ENCODE peak calls at places on chromosomes 13 and 19, in nine cellular contexts. One of them, this sample, is unnamed.
A peak's percentile ranks its signal among the peaks of the same experiment; 100 is the strongest.

GRCh38 chr13:65445340-65445739 is 1784.8 kb downstream of the PCDH9 start:
- DNase-seq in GM23338: no peak
- DNase-seq in aorta: no peak
- DNase-seq in endodermal cell: no peak
- DNase-seq in Peyer's patch: no peak
- DNase-seq in brain microvascular endothelial cell: no peak
- DNase-seq in HL-60: no peak
- DNase-seq in ascending aorta: no peak
- DNase-seq in tibial artery: no peak
- DNase-seq in this sample: no peak

GRCh38 chr13:40313269-40314200 is 352.9 kb downstream of the FOXO1 start:
- DNase-seq in GM23338: no peak
- DNase-seq in aorta: no peak
- DNase-seq in endodermal cell: no peak
- DNase-seq in Peyer's patch: no peak
- DNase-seq in brain microvascular endothelial cell: no peak
- DNase-seq in HL-60: no peak
- DNase-seq in ascending aorta: no peak
- DNase-seq in tibial artery: no peak
- DNase-seq in this sample: peak; percentile 86

GRCh38 chr13:86757236-86757978 is 913.8 kb upstream of the SLITRK5 start:
- DNase-seq in GM23338: peak; percentile 52
- DNase-seq in aorta: no peak
- DNase-seq in endodermal cell: peak; percentile 72
- DNase-seq in Peyer's patch: no peak
- DNase-seq in brain microvascular endothelial cell: no peak
- DNase-seq in HL-60: no peak
- DNase-seq in ascending aorta: no peak
- DNase-seq in tibial artery: no peak
- DNase-seq in this sample: no peak

GRCh38 chr19:39223703-39224279 is 19.7 kb upstream of the SYCN start:
- DNase-seq in GM23338: peak; percentile 89
- DNase-seq in aorta: no peak
- DNase-seq in endodermal cell: peak; percentile 87
- DNase-seq in Peyer's patch: no peak
- DNase-seq in brain microvascular endothelial cell: peak; percentile 25
- DNase-seq in HL-60: no peak
- DNase-seq in ascending aorta: no peak
- DNase-seq in tibial artery: no peak
- DNase-seq in this sample: no peak

GRCh38 chr19:13036366-13036976 is 41.2 kb downstream of the NFIX start:
- DNase-seq in GM23338: no peak
- DNase-seq in aorta: peak; percentile 76
- DNase-seq in endodermal cell: peak; percentile 58
- DNase-seq in Peyer's patch: peak; percentile 88
- DNase-seq in brain microvascular endothelial cell: peak; percentile 56
- DNase-seq in HL-60: no peak
- DNase-seq in ascending aorta: peak; percentile 95
- DNase-seq in tibial artery: peak; percentile 92
- DNase-seq in this sample: no peak

GRCh38 chr19:18208098-18208951 is 4.5 kb upstream of the RAB3A start:
- DNase-seq in GM23338: peak; percentile 80
- DNase-seq in aorta: peak; percentile 70
- DNase-seq in endodermal cell: peak; percentile 87
- DNase-seq in Peyer's patch: peak; percentile 66
- DNase-seq in brain microvascular endothelial cell: peak; percentile 90
- DNase-seq in HL-60: peak; percentile 36
- DNase-seq in ascending aorta: no peak
- DNase-seq in tibial artery: no peak
- DNase-seq in this sample: no peak

GRCh38 chr13:52001120-52001731 is 10.0 kb downstream of the ATP7B start:
- DNase-seq in GM23338: peak; percentile 82
- DNase-seq in aorta: no peak
- DNase-seq in endodermal cell: peak; percentile 44
- DNase-seq in Peyer's patch: no peak
- DNase-seq in brain microvascular endothelial cell: no peak
- DNase-seq in HL-60: peak; percentile 22
- DNase-seq in ascending aorta: no peak
- DNase-seq in tibial artery: no peak
- DNase-seq in this sample: no peak

GRCh38 chr19:45355402-45355801 is 14.9 kb downstream of the KLC3 start:
- DNase-seq in GM23338: no peak
- DNase-seq in aorta: no peak
- DNase-seq in endodermal cell: no peak
- DNase-seq in Peyer's patch: no peak
- DNase-seq in brain microvascular endothelial cell: no peak
- DNase-seq in HL-60: no peak
- DNase-seq in ascending aorta: no peak
- DNase-seq in tibial artery: no peak
- DNase-seq in this sample: no peak

GRCh38 chr19:40690050-40690698 is at the start of gene NUMBL:
- DNase-seq in GM23338: no peak
- DNase-seq in aorta: no peak
- DNase-seq in endodermal cell: no peak
- DNase-seq in Peyer's patch: no peak
- DNase-seq in brain microvascular endothelial cell: no peak
- DNase-seq in HL-60: no peak
- DNase-seq in ascending aorta: no peak
- DNase-seq in tibial artery: no peak
- DNase-seq in this sample: no peak

GRCh38 chr19:4130635-4131438 is 6.9 kb upstream of the MAP2K2 start:
- DNase-seq in GM23338: no peak
- DNase-seq in aorta: no peak
- DNase-seq in endodermal cell: no peak
- DNase-seq in Peyer's patch: peak; percentile 77
- DNase-seq in brain microvascular endothelial cell: peak; percentile 80
- DNase-seq in HL-60: no peak
- DNase-seq in ascending aorta: no peak
- DNase-seq in tibial artery: no peak
- DNase-seq in this sample: no peak

GRCh38 chr13:79393564-79394249 is 12.3 kb downstream of the RBM26 start:
- DNase-seq in GM23338: no peak
- DNase-seq in aorta: peak; percentile 43
- DNase-seq in endodermal cell: peak; percentile 48
- DNase-seq in Peyer's patch: no peak
- DNase-seq in brain microvascular endothelial cell: peak; percentile 45
- DNase-seq in HL-60: peak; percentile 87
- DNase-seq in ascending aorta: no peak
- DNase-seq in tibial artery: no peak
- DNase-seq in this sample: no peak

GRCh38 chr13:24038846-24039330 is 121.6 kb upstream of the SPATA13 start:
- DNase-seq in GM23338: no peak
- DNase-seq in aorta: no peak
- DNase-seq in endodermal cell: no peak
- DNase-seq in Peyer's patch: no peak
- DNase-seq in brain microvascular endothelial cell: no peak
- DNase-seq in HL-60: no peak
- DNase-seq in ascending aorta: no peak
- DNase-seq in tibial artery: no peak
- DNase-seq in this sample: no peak

GRCh38 chr19:38815059-38816001 is 2.6 kb upstream of the LGALS4 start:
- DNase-seq in GM23338: peak; percentile 44
- DNase-seq in aorta: no peak
- DNase-seq in endodermal cell: peak; percentile 65
- DNase-seq in Peyer's patch: peak; percentile 80
- DNase-seq in brain microvascular endothelial cell: no peak
- DNase-seq in HL-60: no peak
- DNase-seq in ascending aorta: no peak
- DNase-seq in tibial artery: no peak
- DNase-seq in this sample: no peak

GRCh38 chr13:75416327-75417005 is 65.5 kb downstream of the TBC1D4 start:
- DNase-seq in GM23338: peak; percentile 40
- DNase-seq in aorta: no peak
- DNase-seq in endodermal cell: peak; percentile 55
- DNase-seq in Peyer's patch: no peak
- DNase-seq in brain microvascular endothelial cell: no peak
- DNase-seq in HL-60: no peak
- DNase-seq in ascending aorta: no peak
- DNase-seq in tibial artery: no peak
- DNase-seq in this sample: no peak

GRCh38 chr13:96003304-96003703 is 49.9 kb downstream of the UGGT2 start:
- DNase-seq in GM23338: peak; percentile 53
- DNase-seq in aorta: no peak
- DNase-seq in endodermal cell: peak; percentile 39
- DNase-seq in Peyer's patch: no peak
- DNase-seq in brain microvascular endothelial cell: no peak
- DNase-seq in HL-60: no peak
- DNase-seq in ascending aorta: no peak
- DNase-seq in tibial artery: no peak
- DNase-seq in this sample: no peak

GRCh38 chr13:30905932-30906383 is at the start of gene MEDAG:
- DNase-seq in GM23338: no peak
- DNase-seq in aorta: peak; percentile 92
- DNase-seq in endodermal cell: no peak
- DNase-seq in Peyer's patch: no peak
- DNase-seq in brain microvascular endothelial cell: peak; percentile 82
- DNase-seq in HL-60: no peak
- DNase-seq in ascending aorta: peak; percentile 96
- DNase-seq in tibial artery: peak; percentile 95
- DNase-seq in this sample: peak; percentile 95

GRCh38 chr13:99972190-99972731 is 694 bp upstream of the ZIC5 start:
- DNase-seq in GM23338: peak; percentile 60
- DNase-seq in aorta: no peak
- DNase-seq in endodermal cell: peak; percentile 70
- DNase-seq in Peyer's patch: no peak
- DNase-seq in brain microvascular endothelial cell: no peak
- DNase-seq in HL-60: no peak
- DNase-seq in ascending aorta: no peak
- DNase-seq in tibial artery: no peak
- DNase-seq in this sample: no peak

DNA sequence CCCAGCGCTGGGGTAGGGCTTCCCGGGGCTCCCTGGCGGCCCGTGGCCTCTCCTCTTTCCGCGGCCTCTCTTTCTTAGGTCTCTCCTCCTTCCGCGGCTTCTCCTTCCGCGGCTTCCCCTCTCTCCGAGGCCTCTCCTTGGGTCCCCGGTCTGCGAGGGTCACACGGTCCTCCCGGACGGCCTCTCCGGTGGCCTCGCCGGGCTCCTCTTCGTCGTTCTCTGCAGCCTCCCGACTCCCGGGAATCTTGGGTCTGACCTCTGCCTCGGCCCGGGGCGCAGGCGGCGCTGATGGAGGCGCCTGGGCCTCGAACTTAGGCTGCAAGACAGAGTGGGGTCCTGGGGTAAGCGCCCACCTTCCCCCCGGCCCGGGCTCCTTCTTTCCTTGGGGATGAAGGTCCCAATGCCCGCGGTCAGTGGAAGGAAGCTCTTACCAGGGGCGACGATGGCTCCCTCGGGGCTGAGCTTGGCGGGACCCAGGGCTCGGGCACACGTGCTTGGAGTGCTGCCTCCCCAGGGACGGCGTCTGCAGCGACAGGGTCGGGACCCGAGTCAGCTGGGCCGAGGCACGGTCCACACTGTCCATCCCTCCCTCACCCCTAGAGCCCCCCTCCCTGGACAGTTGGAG is 3.5 kb downstream of the AMH start:
- DNase-seq in GM23338: peak; percentile 58
- DNase-seq in aorta: no peak
- DNase-seq in endodermal cell: no peak
- DNase-seq in Peyer's patch: no peak
- DNase-seq in brain microvascular endothelial cell: no peak
- DNase-seq in HL-60: no peak
- DNase-seq in ascending aorta: no peak
- DNase-seq in tibial artery: no peak
- DNase-seq in this sample: no peak
- H3K4me3 ChIP-seq in GM23338: peak overlapping the region; percentile 69
- H3K4me3 ChIP-seq in aorta: no peak overlapping the region
- H3K4me3 ChIP-seq in endodermal cell: peak overlapping the region; percentile 73
- H3K4me3 ChIP-seq in Peyer's patch: peak overlapping the region; percentile 38
- H3K4me3 ChIP-seq in brain microvascular endothelial cell: no peak overlapping the region
- H3K4me3 ChIP-seq in HL-60: no peak overlapping the region
- H3K4me3 ChIP-seq in ascending aorta: peak overlapping the region; percentile 33
- H3K4me3 ChIP-seq in tibial artery: peak overlapping the region; percentile 12
- H3K4me3 ChIP-seq in this sample: peak overlapping the region; percentile 24

GRCh38 chr19:41864374-41864773 is 4.3 kb downstream of the RPS19 start:
- DNase-seq in GM23338: no peak
- DNase-seq in aorta: no peak
- DNase-seq in endodermal cell: no peak
- DNase-seq in Peyer's patch: no peak
- DNase-seq in brain microvascular endothelial cell: no peak
- DNase-seq in HL-60: no peak
- DNase-seq in ascending aorta: no peak
- DNase-seq in tibial artery: no peak
- DNase-seq in this sample: no peak

GRCh38 chr19:41868989-41869300 is 8.1 kb upstream of the CD79A start:
- DNase-seq in GM23338: no peak
- DNase-seq in aorta: no peak
- DNase-seq in endodermal cell: no peak
- DNase-seq in Peyer's patch: no peak
- DNase-seq in brain microvascular endothelial cell: no peak
- DNase-seq in HL-60: no peak
- DNase-seq in ascending aorta: no peak
- DNase-seq in tibial artery: no peak
- DNase-seq in this sample: no peak

GRCh38 chr19:41868120-41868988 is 8.3 kb downstream of the RPS19 start:
- DNase-seq in GM23338: no peak
- DNase-seq in aorta: no peak
- DNase-seq in endodermal cell: peak; percentile 59
- DNase-seq in Peyer's patch: no peak
- DNase-seq in brain microvascular endothelial cell: no peak
- DNase-seq in HL-60: no peak
- DNase-seq in ascending aorta: no peak
- DNase-seq in tibial artery: no peak
- DNase-seq in this sample: no peak

GRCh38 chr19:41863209-41863931 is 3.3 kb downstream of the RPS19 start:
- DNase-seq in GM23338: no peak
- DNase-seq in aorta: peak; percentile 68
- DNase-seq in endodermal cell: no peak
- DNase-seq in Peyer's patch: no peak
- DNase-seq in brain microvascular endothelial cell: no peak
- DNase-seq in HL-60: peak; percentile 90
- DNase-seq in ascending aorta: no peak
- DNase-seq in tibial artery: no peak
- DNase-seq in this sample: no peak

GRCh38 chr19:41866284-41866683 is 6.2 kb downstream of the RPS19 start:
- DNase-seq in GM23338: no peak
- DNase-seq in aorta: no peak
- DNase-seq in endodermal cell: no peak
- DNase-seq in Peyer's patch: no peak
- DNase-seq in brain microvascular endothelial cell: no peak
- DNase-seq in HL-60: no peak
- DNase-seq in ascending aorta: no peak
- DNase-seq in tibial artery: no peak
- DNase-seq in this sample: no peak
- H3K27ac ChIP-seq in GM23338: peak overlapping the region; percentile 98
- H3K27ac ChIP-seq in aorta: no peak overlapping the region
- H3K27ac ChIP-seq in endodermal cell: no peak overlapping the region
- H3K27ac ChIP-seq in Peyer's patch: no peak overlapping the region
- H3K27ac ChIP-seq in brain microvascular endothelial cell: no peak overlapping the region
- H3K27ac ChIP-seq in HL-60: peak overlapping the region; percentile 20
- H3K27ac ChIP-seq in ascending aorta: no peak overlapping the region
- H3K27ac ChIP-seq in tibial artery: no peak overlapping the region
- H3K27ac ChIP-seq in this sample: no peak overlapping the region

GRCh38 chr19:16293133-16294085 is 31.2 kb upstream of the KLF2 start:
- DNase-seq in GM23338: no peak
- DNase-seq in aorta: peak; percentile 80
- DNase-seq in endodermal cell: no peak
- DNase-seq in Peyer's patch: peak; percentile 54
- DNase-seq in brain microvascular endothelial cell: peak; percentile 96
- DNase-seq in HL-60: peak; percentile 83
- DNase-seq in ascending aorta: peak; percentile 93
- DNase-seq in tibial artery: peak; percentile 92
- DNase-seq in this sample: peak; percentile 96
- H3K4me3 ChIP-seq in GM23338: no peak overlapping the region
- H3K4me3 ChIP-seq in aorta: no peak overlapping the region
- H3K4me3 ChIP-seq in endodermal cell: no peak overlapping the region
- H3K4me3 ChIP-seq in Peyer's patch: no peak overlapping the region
- H3K4me3 ChIP-seq in brain microvascular endothelial cell: peak overlapping the region; percentile 13
- H3K4me3 ChIP-seq in HL-60: no peak overlapping the region
- H3K4me3 ChIP-seq in ascending aorta: peak overlapping the region; percentile 24
- H3K4me3 ChIP-seq in tibial artery: peak overlapping the region; percentile 37
- H3K4me3 ChIP-seq in this sample: peak overlapping the region; percentile 26

GRCh38 chr19:11421607-11422098 is 2.5 kb upstream of the RGL3 start:
- DNase-seq in GM23338: peak; percentile 94
- DNase-seq in aorta: peak; percentile 78
- DNase-seq in endodermal cell: peak; percentile 98
- DNase-seq in Peyer's patch: no peak
- DNase-seq in brain microvascular endothelial cell: no peak
- DNase-seq in HL-60: no peak
- DNase-seq in ascending aorta: no peak
- DNase-seq in tibial artery: peak; percentile 74
- DNase-seq in this sample: no peak
- H3K27ac ChIP-seq in GM23338: peak overlapping the region; percentile 63
- H3K27ac ChIP-seq in aorta: no peak overlapping the region
- H3K27ac ChIP-seq in endodermal cell: no peak overlapping the region
- H3K27ac ChIP-seq in Peyer's patch: no peak overlapping the region
- H3K27ac ChIP-seq in brain microvascular endothelial cell: no peak overlapping the region
- H3K27ac ChIP-seq in HL-60: no peak overlapping the region
- H3K27ac ChIP-seq in ascending aorta: peak overlapping the region; percentile 79
- H3K27ac ChIP-seq in tibial artery: peak overlapping the region; percentile 67
- H3K27ac ChIP-seq in this sample: no peak overlapping the region